ENCODE peak calls at places on chromosomes 6 and 20, in four cellular contexts. K, W, C and G are unnamed samples.

GRCh38 chr6:98921038-98921437 is 26.7 kb downstream of the FBXL4 start:
- DNase-seq in K (peak), W (no peak), C (no peak), G (no peak)

GRCh38 chr20:58852559-58853271 is at the start of gene GNAS:
- DNase-seq in K (peak), W (peak), C (peak), G (peak)

GRCh38 chr20:910132-910839 is 5.8 kb downstream of the ANGPT4 start:
- DNase-seq in K (no peak), W (no peak), C (no peak), G (no peak)

GRCh38 chr6:87747646-87748045 is 45.6 kb upstream of the AKIRIN2 start:
- DNase-seq in K (no peak), W (no peak), C (no peak), G (no peak)

GRCh38 chr20:25288291-25289181 is 40.7 kb downstream of the PYGB start:
- DNase-seq in K (no peak), W (no peak), C (no peak), G (no peak)

GRCh38 chr6:131773284-131773950 is 34.4 kb upstream of the ENPP1 start:
- DNase-seq in K (no peak), W (no peak), C (no peak), G (no peak)

GRCh38 chr6:117317261-117317660 is 51.9 kb downstream of the VGLL2 start:
- DNase-seq in K (peak), W (peak), C (no peak), G (peak)

GRCh38 chr20:31595654-31596411 is 9.3 kb upstream of the ID1 start:
- DNase-seq in K (peak), W (peak), C (peak), G (peak)

GRCh38 chr20:51545515-51545914 is 3.0 kb upstream of the NFATC2 start:
- DNase-seq in K (no peak), W (no peak), C (no peak), G (no peak)

GRCh38 chr20:47992021-47992467 is 206.8 kb upstream of the SULF2 start:
- DNase-seq in K (no peak), W (no peak), C (no peak), G (no peak)

GRCh38 chr20:9460518-9460917 is 53.9 kb upstream of the LAMP5 start:
- DNase-seq in K (peak), W (peak), C (no peak), G (no peak)

GRCh38 chr6:52013035-52013434 is 74.4 kb downstream of the PKHD1 start:
- DNase-seq in K (no peak), W (peak), C (no peak), G (no peak)

GRCh38 chr6:32868257-32868788 is 14.3 kb downstream of the PSMB9 start:
- DNase-seq in K (peak), W (peak), C (peak), G (peak)

GRCh38 chr6:41659935-41660334 is 21.7 kb downstream of the MDFI start:
- DNase-seq in K (no peak), W (no peak), C (no peak), G (no peak)

GRCh38 chr6:12504325-12504966 is 212.1 kb upstream of the PHACTR1 start:
- DNase-seq in K (peak), W (peak), C (peak), G (peak)

GRCh38 chr20:32050851-32051556 is 1.0 kb upstream of the HCK start:
- DNase-seq in K (no peak), W (no peak), C (no peak), G (no peak)

GRCh38 chr6:94144807-94145206 is 725.4 kb upstream of the EPHA7 start:
- DNase-seq in K (no peak), W (no peak), C (no peak), G (no peak)

GRCh38 chr20:48025061-48025515 is 239.8 kb upstream of the SULF2 start:
- DNase-seq in K (peak), W (no peak), C (peak), G (no peak)

GRCh38 chr6:11430036-11430435 is 107.5 kb upstream of the TMEM170B start:
- DNase-seq in K (no peak), W (no peak), C (no peak), G (no peak)

GRCh38 chr6:11050735-11051134 is 6.6 kb upstream of the ELOVL2 start:
- DNase-seq in K (peak), W (peak), C (no peak), G (no peak)

GRCh38 chr6:65259080-65259479 is 447.9 kb downstream of the EYS start:
- DNase-seq in K (peak), W (peak), C (no peak), G (peak)

GRCh38 chr20:25227317-25227831 is 20.5 kb upstream of the PYGB start:
- DNase-seq in K (peak), W (peak), C (no peak), G (peak)

GRCh38 chr20:10414982-10415650 is 18.9 kb downstream of the MKKS start:
- DNase-seq in K (no peak), W (peak), C (no peak), G (no peak)

GRCh38 chr6:45376310-45377040 is 1.3 kb downstream of the SUPT3H start:
- DNase-seq in K (peak), W (no peak), C (no peak), G (no peak)

GRCh38 chr6:41634657-41635056 is 3.6 kb upstream of the MDFI start:
- DNase-seq in K (no peak), W (no peak), C (peak), G (no peak)

GRCh38 chr6:27059621-27060425 is 187.7 kb upstream of the PRSS16 start:
- DNase-seq in K (peak), W (no peak), C (peak), G (peak)

GRCh38 chr6:145252737-145253136 is 482.6 kb downstream of the EPM2A start:
- DNase-seq in K (no peak), W (no peak), C (no peak), G (no peak)

GRCh38 chr6:165782124-165782523 is 119.1 kb upstream of the PDE10A start:
- DNase-seq in K (no peak), W (no peak), C (no peak), G (no peak)

GRCh38 chr6:5025911-5026819 is 22.3 kb upstream of the RPP40 start:
- DNase-seq in K (peak), W (no peak), C (peak), G (peak)
- H3K27ac ChIP-seq in K (peak), W (no peak), C (no peak), G (peak)

GRCh38 chr6:20705741-20706140 is 171.5 kb downstream of the CDKAL1 start:
- DNase-seq in K (no peak), W (no peak), C (no peak), G (peak)

GRCh38 chr6:20707870-20708269 is 173.6 kb downstream of the CDKAL1 start:
- DNase-seq in K (no peak), W (no peak), C (no peak), G (no peak)

GRCh38 chr6:20708367-20709124 is 174.3 kb downstream of the CDKAL1 start:
- DNase-seq in K (peak), W (no peak), C (no peak), G (no peak)

GRCh38 chr6:20707166-20707485 is 172.9 kb downstream of the CDKAL1 start:
- DNase-seq in K (no peak), W (peak), C (no peak), G (peak)

GRCh38 chr6:20706293-20707165 is 172.3 kb downstream of the CDKAL1 start:
- DNase-seq in K (peak), W (peak), C (no peak), G (no peak)
- TF ChIP-seq USF2 in K (no peak), W (no peak), C (no peak), G (no peak)

GRCh38 chr20:6299451-6299850 is 176.6 kb upstream of the FERMT1 start:
- DNase-seq in K (no peak), W (no peak), C (no peak), G (no peak)
- H3K27ac ChIP-seq in K (no peak), W (no peak), C (no peak), G (no peak)

DNA sequence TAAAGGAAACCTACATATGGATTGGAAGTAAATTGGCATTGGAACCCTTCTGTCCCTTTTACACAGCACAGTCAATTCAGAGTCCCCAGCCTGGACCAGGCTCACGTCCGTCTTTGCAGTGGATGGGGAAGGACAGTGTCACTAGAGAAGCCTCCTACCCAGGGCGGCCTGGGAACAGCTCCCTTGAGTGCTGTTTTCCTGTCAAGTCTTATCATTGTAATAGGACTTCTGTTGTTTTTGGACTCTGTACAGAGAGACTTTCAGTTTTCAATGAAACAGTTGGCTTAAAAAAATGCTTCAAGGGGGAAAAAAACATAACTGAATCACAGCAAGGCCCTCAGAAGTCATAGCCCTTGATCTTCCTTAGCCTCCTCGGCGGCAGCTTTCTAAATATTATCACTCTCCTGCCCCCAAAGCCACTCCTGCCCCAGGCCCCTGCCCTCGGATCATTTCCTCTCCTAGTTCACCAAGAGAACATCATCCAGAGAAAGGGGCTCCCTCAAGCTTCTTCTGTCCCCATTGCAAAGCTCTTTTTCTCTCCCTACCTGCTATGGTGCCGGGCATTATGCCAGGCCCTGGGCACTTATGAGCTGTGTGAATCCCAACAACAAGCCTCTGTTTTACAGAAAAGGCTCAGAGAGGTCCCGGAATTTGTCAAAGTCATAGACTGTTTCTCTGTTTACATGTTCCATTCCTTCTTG is 37.8 kb upstream of the CNKSR3 start:
- DNase-seq in K (peak), W (no peak), C (peak), G (no peak)
- TF ChIP-seq USF2 in K (no peak), W (no peak), C (no peak), G (no peak)

GRCh38 chr20:33863440-33864323 is 52.5 kb downstream of the CHMP4B start:
- DNase-seq in K (no peak), W (no peak), C (no peak), G (no peak)
- H3K27ac ChIP-seq in K (no peak), W (no peak), C (no peak), G (no peak)

GRCh38 chr6:103154779-103155572 is 1704.7 kb downstream of the HACE1 start:
- DNase-seq in K (no peak), W (no peak), C (no peak), G (no peak)
- TF ChIP-seq USF2 in K (no peak), W (no peak), C (no peak), G (no peak)

DNA sequence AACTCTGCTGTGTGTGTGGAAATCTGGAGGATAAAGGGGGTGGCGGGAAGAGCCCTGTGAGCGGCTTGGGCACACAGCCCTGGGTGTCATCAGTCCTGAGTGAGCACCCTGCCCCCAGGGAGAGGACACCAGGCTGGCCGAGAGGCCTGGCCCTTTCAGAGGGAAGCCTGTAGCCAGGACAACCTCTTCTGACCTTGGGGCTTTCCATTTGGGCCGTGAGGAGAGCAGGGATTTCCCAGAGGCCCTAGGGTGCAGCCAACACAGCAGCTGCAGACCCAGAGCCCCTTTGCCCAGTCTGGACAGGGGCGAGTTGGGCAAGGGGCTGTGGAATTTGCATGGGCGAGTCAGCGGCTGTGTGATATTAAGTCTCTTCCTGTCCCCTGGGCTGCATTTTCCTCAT is 6.3 kb downstream of the MAP1LC3A start:
- DNase-seq in K (no peak), W (no peak), C (no peak), G (no peak)
- H3K27ac ChIP-seq in K (no peak), W (no peak), C (no peak), G (no peak)